ENCODE peak calls at places on chromosomes 11 and 22, in four cellular contexts. One of them, this sample, is unnamed.

GRCh38 chr11:45896392-45897068 is 10.5 kb downstream of the FREY1 start:
- DNase-seq in body of pancreas: peak
- DNase-seq in K562: no peak
- DNase-seq in mesendoderm: peak
- DNase-seq in this sample: no peak

GRCh38 chr11:14125529-14125928 is 163.0 kb downstream of the SPON1 start:
- DNase-seq in body of pancreas: no peak
- DNase-seq in K562: no peak
- DNase-seq in mesendoderm: no peak
- DNase-seq in this sample: no peak

GRCh38 chr11:133636686-133637085 is 104.4 kb upstream of the OPCML start:
- DNase-seq in body of pancreas: no peak
- DNase-seq in K562: no peak
- DNase-seq in mesendoderm: no peak
- DNase-seq in this sample: no peak

GRCh38 chr22:44316393-44317162 is 3.8 kb upstream of the SHISAL1 start:
- DNase-seq in body of pancreas: no peak
- DNase-seq in K562: no peak
- DNase-seq in mesendoderm: no peak
- DNase-seq in this sample: no peak

GRCh38 chr11:47394322-47395224 is 13.8 kb upstream of the SLC39A13 start:
- DNase-seq in body of pancreas: no peak
- DNase-seq in K562: peak
- DNase-seq in mesendoderm: no peak
- DNase-seq in this sample: peak

GRCh38 chr11:106828976-106829375 is 189.3 kb downstream of the GUCY1A2 start:
- DNase-seq in body of pancreas: no peak
- DNase-seq in K562: no peak
- DNase-seq in mesendoderm: no peak
- DNase-seq in this sample: no peak

GRCh38 chr11:61505640-61506155 is 2.9 kb upstream of the LRRC10B start:
- DNase-seq in body of pancreas: peak
- DNase-seq in K562: no peak
- DNase-seq in mesendoderm: no peak
- DNase-seq in this sample: no peak

GRCh38 chr11:101583180-101584128 is at the start of gene TRPC6:
- DNase-seq in body of pancreas: peak
- DNase-seq in K562: no peak
- DNase-seq in mesendoderm: peak
- DNase-seq in this sample: no peak

GRCh38 chr11:134453441-134453840 is 41.4 kb upstream of the B3GAT1 start:
- DNase-seq in body of pancreas: no peak
- DNase-seq in K562: no peak
- DNase-seq in mesendoderm: no peak
- DNase-seq in this sample: no peak

GRCh38 chr11:105825141-105825540 is 196.9 kb downstream of the MSANTD4 start:
- DNase-seq in body of pancreas: no peak
- DNase-seq in K562: no peak
- DNase-seq in mesendoderm: no peak
- DNase-seq in this sample: no peak

GRCh38 chr11:3188496-3189192 is 23.5 kb upstream of the OSBPL5 start:
- DNase-seq in body of pancreas: no peak
- DNase-seq in K562: no peak
- DNase-seq in mesendoderm: no peak
- DNase-seq in this sample: no peak

GRCh38 chr22:17797721-17798559 is 23.7 kb upstream of the BID start:
- DNase-seq in body of pancreas: no peak
- DNase-seq in K562: no peak
- DNase-seq in mesendoderm: no peak
- DNase-seq in this sample: peak

GRCh38 chr11:111372538-111372937 is 6.5 kb downstream of the POU2AF1 start:
- DNase-seq in body of pancreas: no peak
- DNase-seq in K562: no peak
- DNase-seq in mesendoderm: no peak
- DNase-seq in this sample: no peak

DNA sequence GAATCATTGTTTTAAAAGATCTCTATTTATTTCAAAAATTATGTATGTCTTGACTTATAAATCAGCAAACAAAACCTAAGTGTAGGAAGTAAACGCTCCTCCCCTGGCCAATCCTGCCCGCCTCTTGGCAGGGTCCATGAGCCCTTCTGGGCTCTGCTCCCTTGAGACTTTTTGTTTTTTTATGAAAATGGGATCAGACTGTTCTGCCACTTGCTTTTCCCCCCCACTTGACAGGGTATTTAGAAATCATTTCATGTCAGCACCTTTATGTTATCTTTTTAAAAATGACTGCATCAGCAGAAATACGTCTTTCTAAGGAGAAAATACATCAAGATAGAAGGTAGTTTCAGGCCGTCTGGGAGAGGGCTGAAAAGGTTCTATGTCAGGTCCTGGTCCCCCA is 35.6 kb downstream of the FBLN1 start:
- DNase-seq in body of pancreas: no peak
- DNase-seq in K562: no peak
- DNase-seq in mesendoderm: no peak
- DNase-seq in this sample: no peak
- H3K4me3 ChIP-seq in body of pancreas: no peak
- H3K4me3 ChIP-seq in K562: no peak
- H3K4me3 ChIP-seq in mesendoderm: no peak
- H3K4me3 ChIP-seq in this sample: no peak

DNA sequence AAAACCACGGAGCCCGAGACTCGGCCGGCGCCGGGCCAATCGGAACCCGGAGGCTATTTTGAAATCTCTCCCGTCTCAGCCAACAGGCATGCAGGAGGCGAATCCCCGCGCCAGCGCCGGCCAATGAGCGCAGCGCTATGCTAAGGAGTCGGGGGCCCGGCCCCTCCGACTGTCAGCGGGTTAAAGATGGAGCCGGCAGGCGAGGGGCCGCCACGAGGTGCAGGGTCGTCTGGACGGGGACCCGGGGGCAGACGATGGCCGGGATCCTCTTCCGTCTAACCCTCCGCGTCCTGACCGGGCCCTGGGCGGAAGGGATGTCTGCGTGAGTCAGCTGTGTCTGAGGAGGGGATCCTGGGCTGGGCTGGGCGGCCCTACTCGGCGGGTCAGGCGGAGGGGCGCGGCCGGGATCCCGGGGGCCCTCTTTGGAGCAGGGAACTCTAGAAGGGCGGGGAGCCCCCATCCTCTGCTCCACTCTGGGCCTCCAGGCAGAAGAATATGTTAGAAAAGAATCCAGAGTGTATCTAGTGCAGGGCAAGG is 10.0 kb downstream of the SDF2L1 start:
- DNase-seq in body of pancreas: peak
- DNase-seq in K562: peak
- DNase-seq in mesendoderm: peak
- DNase-seq in this sample: peak
- H3K4me3 ChIP-seq in body of pancreas: no peak
- H3K4me3 ChIP-seq in K562: peak
- H3K4me3 ChIP-seq in mesendoderm: peak
- H3K4me3 ChIP-seq in this sample: peak

GRCh38 chr11:68372625-68373024 is 60.2 kb downstream of the LRP5 start:
- DNase-seq in body of pancreas: no peak
- DNase-seq in K562: no peak
- DNase-seq in mesendoderm: no peak
- DNase-seq in this sample: no peak

GRCh38 chr11:68373810-68374501 is 61.6 kb downstream of the LRP5 start:
- DNase-seq in body of pancreas: peak
- DNase-seq in K562: no peak
- DNase-seq in mesendoderm: no peak
- DNase-seq in this sample: no peak

GRCh38 chr11:68374531-68374930 is 62.1 kb downstream of the LRP5 start:
- DNase-seq in body of pancreas: no peak
- DNase-seq in K562: no peak
- DNase-seq in mesendoderm: no peak
- DNase-seq in this sample: no peak

GRCh38 chr11:68372114-68372513 is 59.7 kb downstream of the LRP5 start:
- DNase-seq in body of pancreas: no peak
- DNase-seq in K562: no peak
- DNase-seq in mesendoderm: no peak
- DNase-seq in this sample: no peak

DNA sequence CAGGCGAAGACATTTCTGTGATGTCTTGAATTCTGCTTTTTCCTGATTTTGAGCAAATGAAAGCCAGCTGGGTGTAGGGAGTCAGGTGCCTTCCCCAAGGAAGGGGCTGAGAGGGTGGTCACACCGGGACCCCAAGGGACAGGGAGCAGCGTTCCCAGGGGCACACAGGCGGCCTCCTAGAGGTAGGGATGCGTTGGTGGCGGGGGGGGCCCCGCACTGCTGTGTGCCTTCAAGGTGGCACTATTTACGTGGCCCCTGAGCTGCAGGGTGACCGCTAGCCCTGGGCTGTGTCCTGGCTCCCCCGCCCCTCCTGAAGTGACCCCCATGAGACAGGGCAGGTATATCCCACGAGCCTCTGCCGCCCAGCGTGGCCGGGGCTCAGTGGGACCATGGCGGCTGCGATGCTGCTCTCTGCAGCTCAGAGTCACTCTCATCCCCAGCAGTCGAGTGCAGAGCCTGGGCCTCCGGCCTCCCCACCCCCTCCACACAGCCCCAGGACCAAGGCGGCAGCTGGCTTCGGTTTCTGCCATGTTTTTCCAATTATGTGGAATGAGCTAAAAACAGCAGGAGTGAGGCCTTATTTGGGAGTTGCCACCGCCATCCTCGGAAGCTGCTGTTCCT is 60.9 kb downstream of the LRP5 start:
- DNase-seq in body of pancreas: no peak
- DNase-seq in K562: no peak
- DNase-seq in mesendoderm: no peak
- DNase-seq in this sample: no peak
- H3K4me3 ChIP-seq in body of pancreas: no peak
- H3K4me3 ChIP-seq in K562: no peak
- H3K4me3 ChIP-seq in mesendoderm: no peak
- H3K4me3 ChIP-seq in this sample: no peak

GRCh38 chr11:8389034-8389996 is 125.6 kb upstream of the LMO1 start:
- DNase-seq in body of pancreas: peak
- DNase-seq in K562: no peak
- DNase-seq in mesendoderm: no peak
- DNase-seq in this sample: no peak
- H3K4me3 ChIP-seq in body of pancreas: no peak
- H3K4me3 ChIP-seq in K562: no peak
- H3K4me3 ChIP-seq in mesendoderm: no peak
- H3K4me3 ChIP-seq in this sample: no peak

GRCh38 chr22:21940521-21940920 is 12.1 kb downstream of the PPM1F start:
- DNase-seq in body of pancreas: no peak
- DNase-seq in K562: no peak
- DNase-seq in mesendoderm: no peak
- DNase-seq in this sample: no peak
- H3K4me3 ChIP-seq in body of pancreas: no peak
- H3K4me3 ChIP-seq in K562: no peak
- H3K4me3 ChIP-seq in mesendoderm: no peak
- H3K4me3 ChIP-seq in this sample: no peak

GRCh38 chr11:132429685-132430084 is 1059.3 kb downstream of the NTM start:
- DNase-seq in body of pancreas: no peak
- DNase-seq in K562: no peak
- DNase-seq in mesendoderm: no peak
- DNase-seq in this sample: no peak

GRCh38 chr11:132427611-132428010 is 1057.2 kb downstream of the NTM start:
- DNase-seq in body of pancreas: no peak
- DNase-seq in K562: no peak
- DNase-seq in mesendoderm: no peak
- DNase-seq in this sample: no peak

GRCh38 chr11:132423266-132423665 is 1052.9 kb downstream of the NTM start:
- DNase-seq in body of pancreas: no peak
- DNase-seq in K562: no peak
- DNase-seq in mesendoderm: no peak
- DNase-seq in this sample: no peak

GRCh38 chr11:132422725-132423124 is 1052.3 kb downstream of the NTM start:
- DNase-seq in body of pancreas: no peak
- DNase-seq in K562: no peak
- DNase-seq in mesendoderm: no peak
- DNase-seq in this sample: no peak

GRCh38 chr11:132424433-132424832 is 1054.0 kb downstream of the NTM start:
- DNase-seq in body of pancreas: no peak
- DNase-seq in K562: no peak
- DNase-seq in mesendoderm: no peak
- DNase-seq in this sample: no peak
- H3K4me3 ChIP-seq in body of pancreas: no peak
- H3K4me3 ChIP-seq in K562: no peak
- H3K4me3 ChIP-seq in mesendoderm: no peak
- H3K4me3 ChIP-seq in this sample: no peak